ENCODE peak calls at places on chromosomes 5 and 9, in ten cellular contexts. W is cardiac muscle cell; T is OCI-LY7; U is brain microvascular endothelial cell; D is MM.1S; A is RWPE1; L is CD8-positive, alpha-beta memory T cell; Z is ovary; K is prostate gland; V is SK-N-SH. O is an unnamed sample.

GRCh38 chr5:77718934-77719610 is 57.1 kb downstream of the TBCA start:
- DNase-seq in T (no peak), Z (no peak), K (no peak), U (no peak), A (no peak), D (no peak), V (no peak), L (no peak), W (no peak), O (peak)

GRCh38 chr5:154940772-154941620 is at the start of gene MRPL22:
- DNase-seq in T (peak), K (peak), D (peak), V (peak), Z (peak), L (peak), U (peak), A (peak), W (peak), O (peak)

GRCh38 chr5:59732806-59733205 is 160.7 kb downstream of the PDE4D start:
- DNase-seq in Z (no peak), U (no peak), T (no peak), K (no peak), A (no peak), L (no peak), W (no peak), D (no peak), V (no peak), O (no peak)

GRCh38 chr9:113501129-113501686 is 37.7 kb downstream of the RGS3 start:
- DNase-seq in Z (no peak), A (no peak), L (no peak), K (no peak), T (no peak), W (no peak), V (no peak), U (no peak), D (no peak), O (no peak)

GRCh38 chr5:122150128-122150685 is 20.9 kb downstream of the ZNF474 start:
- DNase-seq in D (no peak), Z (no peak), V (peak), U (peak), T (no peak), A (no peak), K (no peak), L (no peak), W (no peak), O (no peak)

GRCh38 chr5:23024470-23024869 is 171.3 kb upstream of the CDH12 start:
- DNase-seq in W (no peak), Z (no peak), L (no peak), D (no peak), K (no peak), U (no peak), A (no peak), T (no peak), V (no peak), O (no peak)

GRCh38 chr5:12615141-12615820 is 711.0 kb upstream of the CTNND2 start:
- DNase-seq in Z (no peak), U (no peak), V (no peak), D (peak), L (no peak), K (no peak), W (no peak), T (no peak), A (no peak), O (no peak)

GRCh38 chr5:169527863-169528262 is 55.7 kb upstream of the SPDL1 start:
- DNase-seq in V (no peak), W (no peak), D (no peak), Z (no peak), A (no peak), K (no peak), L (no peak), T (no peak), U (no peak), O (no peak)

GRCh38 chr5:151115272-151115905 is 34.6 kb upstream of the TNIP1 start:
- DNase-seq in U (peak), Z (peak), A (peak), W (peak), D (peak), T (peak), V (peak), L (peak), K (peak), O (peak)

GRCh38 chr5:56310711-56311204 is 77.6 kb upstream of the ANKRD55 start:
- DNase-seq in A (no peak), L (no peak), D (no peak), K (no peak), W (no peak), V (peak), U (no peak), Z (no peak), T (no peak), O (no peak)

GRCh38 chr9:129497064-129497836 is 123.7 kb downstream of the C9orf50 start:
- DNase-seq in U (no peak), L (no peak), A (no peak), Z (peak), V (peak), T (no peak), D (no peak), K (no peak), W (no peak), O (no peak)

GRCh38 chr5:28748446-28748845 is 1710.1 kb upstream of the CDH9 start:
- DNase-seq in D (no peak), L (no peak), V (no peak), Z (no peak), U (peak), K (no peak), A (no peak), T (no peak), W (no peak), O (no peak)

GRCh38 chr9:101400120-101400519 is 1.5 kb downstream of the ZNF189 start:
- DNase-seq in D (no peak), W (no peak), A (no peak), Z (no peak), L (no peak), V (no peak), K (no peak), U (peak), T (no peak), O (no peak)
- H3K27ac ChIP-seq in D (no peak), W (no peak), A (no peak), Z (no peak), L (no peak), V (no peak), K (no peak), U (no peak), T (no peak), O (no peak)

DNA sequence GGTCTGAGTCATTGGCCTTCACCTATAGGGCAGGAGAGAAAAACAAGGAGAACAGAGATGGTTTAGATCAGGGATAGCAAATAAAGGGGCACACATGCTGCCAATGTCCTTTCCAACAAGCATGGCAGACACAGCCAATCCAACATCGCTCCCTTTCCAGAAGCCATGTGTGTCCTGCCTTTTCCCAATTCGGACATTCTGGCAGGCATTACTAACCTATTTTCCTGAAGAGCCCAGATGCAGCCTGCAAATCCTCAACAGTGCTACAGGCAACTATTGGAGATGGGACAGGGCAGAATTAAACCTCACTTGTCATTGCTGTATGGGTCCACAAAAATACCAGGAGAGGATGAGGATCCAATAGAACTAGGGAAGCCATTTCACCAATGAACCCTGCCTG is 12.8 kb downstream of the PCDH1 start:
- DNase-seq in A (no peak), T (no peak), L (no peak), Z (no peak), V (no peak), D (no peak), W (no peak), U (no peak), K (no peak), O (no peak)
- H3K27ac ChIP-seq in A (no peak), T (no peak), L (no peak), Z (no peak), V (no peak), D (peak), W (no peak), U (no peak), K (peak), O (no peak)

DNA sequence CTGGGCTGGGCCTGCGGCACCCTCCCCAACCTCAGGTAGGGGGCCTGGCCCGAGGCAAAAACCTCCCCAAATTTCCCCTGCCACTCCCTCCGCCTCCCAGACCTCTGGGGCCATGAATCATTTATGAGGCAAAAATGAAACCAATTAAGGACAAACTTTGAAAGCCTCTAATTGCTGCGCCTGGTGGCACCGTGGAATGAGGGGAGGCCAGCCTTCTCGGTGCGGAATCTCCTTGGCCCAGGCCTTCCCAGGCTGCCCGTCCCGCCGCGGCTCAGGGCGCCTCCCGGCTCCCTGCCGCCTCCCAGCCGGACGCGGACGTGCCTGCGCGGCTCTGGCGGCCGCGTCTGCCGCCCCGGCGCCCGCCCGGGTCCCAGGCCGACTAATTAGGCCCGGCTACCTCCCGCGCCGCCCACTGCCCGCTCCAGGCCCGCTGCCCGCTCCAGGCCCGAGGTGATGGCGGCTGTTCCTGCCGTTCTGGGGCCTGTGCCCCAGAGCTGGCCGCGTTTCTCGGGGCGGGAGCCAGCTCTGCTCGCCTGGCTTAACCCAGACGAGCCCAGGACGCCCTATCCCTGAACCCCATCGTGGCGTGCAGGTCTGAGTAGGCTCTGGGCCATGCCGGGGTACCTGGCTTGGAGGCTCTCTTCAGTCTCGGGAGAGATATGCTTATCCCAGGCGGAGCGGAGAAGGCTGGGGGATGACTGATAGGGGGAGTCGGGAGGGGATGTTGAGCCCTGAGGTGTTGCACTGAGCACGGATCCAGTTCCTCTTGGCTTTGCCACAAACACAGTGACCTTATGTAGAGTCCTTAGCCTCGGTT is 20.1 kb downstream of the CXXC5 start:
- DNase-seq in U (no peak), K (no peak), W (no peak), A (peak), D (peak), Z (no peak), L (peak), T (peak), V (peak), O (no peak)
- H3K27ac ChIP-seq in U (peak), K (peak), W (peak), A (peak), D (peak), Z (peak), L (peak), T (peak), V (peak), O (peak)

DNA sequence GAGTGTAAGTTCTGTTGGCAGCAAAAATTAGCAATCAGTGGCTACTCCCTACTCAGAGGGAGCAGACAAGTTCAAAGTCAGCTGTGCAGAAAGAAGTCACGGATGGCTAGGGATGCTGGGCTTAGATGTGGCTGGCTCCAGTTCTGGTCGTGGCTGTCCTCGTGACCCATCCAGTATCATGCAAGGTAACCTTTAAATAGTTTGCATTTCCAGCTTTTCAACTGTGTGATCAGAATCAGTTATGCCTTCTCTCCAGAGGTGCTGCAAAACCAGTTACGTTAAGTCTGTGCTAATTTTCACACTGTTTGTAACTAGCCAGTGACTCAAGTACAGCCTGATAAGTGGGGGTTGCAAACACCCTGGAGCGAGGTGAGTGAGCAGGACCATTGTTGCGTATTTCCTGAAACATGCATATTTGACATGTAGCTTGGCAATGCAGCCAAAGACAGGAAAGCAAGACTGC is 302.4 kb downstream of the ATPSCKMT start:
- DNase-seq in A (peak), U (no peak), T (no peak), L (no peak), W (no peak), D (no peak), V (no peak), K (no peak), Z (no peak), O (no peak)
- H3K27ac ChIP-seq in A (no peak), U (no peak), T (no peak), L (no peak), W (no peak), D (no peak), V (no peak), K (no peak), Z (no peak), O (no peak)

GRCh38 chr9:93653762-93654161 is 77.4 kb downstream of the PHF2 start:
- DNase-seq in W (no peak), L (peak), A (no peak), K (no peak), V (no peak), Z (no peak), U (no peak), D (no peak), T (no peak), O (no peak)

GRCh38 chr9:93650448-93650847 is 74.1 kb downstream of the PHF2 start:
- DNase-seq in T (no peak), A (no peak), L (no peak), U (no peak), K (no peak), W (no peak), Z (peak), D (no peak), V (no peak), O (no peak)

GRCh38 chr9:93652604-93653592 is 76.5 kb downstream of the PHF2 start:
- DNase-seq in T (no peak), V (no peak), K (no peak), W (no peak), A (no peak), L (peak), D (no peak), Z (no peak), U (no peak), O (no peak)

GRCh38 chr9:93649610-93650261 is 73.4 kb downstream of the PHF2 start:
- DNase-seq in A (no peak), W (no peak), D (no peak), V (no peak), Z (peak), K (no peak), U (no peak), L (no peak), T (no peak), O (no peak)

GRCh38 chr9:93651521-93651950 is 75.2 kb downstream of the PHF2 start:
- DNase-seq in V (no peak), T (no peak), Z (no peak), W (no peak), D (no peak), U (no peak), A (no peak), K (no peak), L (no peak), O (no peak)
- H3K27ac ChIP-seq in V (no peak), T (no peak), Z (no peak), W (no peak), D (no peak), U (no peak), A (no peak), K (no peak), L (no peak), O (no peak)

O was measured in CD4-positive, CD25-positive, alpha-beta regulatory T cell.